ENCODE peak calls at places on chromosomes 11 and 22, in seven cellular contexts. X is HCT116, A is mesenchymal stem cell, B is heart right ventricle, Z is small intestine, H is endodermal cell, O is stomach. C is an unnamed sample.
A peak's percentile ranks its signal among the peaks of the same experiment; 100 is the strongest.

GRCh38 chr11:75350743-75351540 is 519 bp downstream of the ARRB1 start:
- DNase-seq in H (peak; percentile 87), O (peak; percentile 65), B (no peak), A (peak; percentile 64), Z (peak; percentile 59), X (no peak), C (peak; percentile 64)

GRCh38 chr22:46803031-46803880 is 40.8 kb downstream of the TBC1D22A start:
- DNase-seq in Z (peak; percentile 47), X (peak; percentile 32), B (peak; percentile 37), A (peak; percentile 17), O (peak; percentile 72), H (peak; percentile 90), C (peak; percentile 20)

GRCh38 chr11:121318848-121319834 is 26.6 kb downstream of the SC5D start:
- DNase-seq in H (peak; percentile 67), O (no peak), A (peak; percentile 60), X (peak; percentile 32), B (peak; percentile 14), Z (peak; percentile 55), C (peak; percentile 74)

GRCh38 chr11:78806214-78807004 is 231.7 kb upstream of the NARS2 start:
- DNase-seq in A (peak; percentile 76), O (no peak), B (no peak), Z (peak; percentile 58), X (no peak), H (no peak), C (no peak)

GRCh38 chr11:23278121-23278520 is 417.8 kb upstream of the CCDC179 start:
- DNase-seq in H (no peak), Z (no peak), O (no peak), A (peak; percentile 53), X (no peak), B (no peak), C (peak; percentile 70)

GRCh38 chr11:64489831-64490441 is 101.1 kb upstream of the SLC22A12 start:
- DNase-seq in B (peak; percentile 11), H (peak; percentile 88), O (peak; percentile 28), X (peak; percentile 29), A (peak; percentile 14), Z (peak; percentile 40), C (peak; percentile 70)

GRCh38 chr22:37300551-37301017 is 18.3 kb downstream of the CYTH4 start:
- DNase-seq in H (no peak), X (no peak), O (no peak), B (no peak), A (no peak), Z (no peak), C (no peak)

GRCh38 chr22:48952256-48953102 is 875.2 kb downstream of the BRD1 start:
- DNase-seq in O (peak; percentile 10), A (no peak), Z (no peak), H (peak; percentile 28), B (no peak), X (no peak), C (no peak)

GRCh38 chr22:49139492-49140151 is 688.1 kb downstream of the BRD1 start:
- DNase-seq in A (no peak), Z (no peak), O (no peak), H (no peak), B (no peak), X (no peak), C (no peak)

GRCh38 chr22:45867118-45867905 is 109.7 kb downstream of the WNT7B start:
- DNase-seq in A (peak; percentile 41), H (peak; percentile 83), B (no peak), Z (no peak), O (peak; percentile 23), X (no peak), C (peak; percentile 69)

GRCh38 chr11:102868359-102868758 is 6.4 kb downstream of the MMP12 start:
- DNase-seq in O (no peak), H (no peak), B (no peak), Z (no peak), X (no peak), A (peak; percentile 60), C (peak; percentile 67)

GRCh38 chr11:990101-990500 is 46.4 kb downstream of the MUC6 start:
- DNase-seq in H (no peak), B (no peak), O (no peak), Z (no peak), X (no peak), A (no peak), C (no peak)

GRCh38 chr11:116960916-116961315 is 123.5 kb upstream of the APOA1 start:
- DNase-seq in H (peak; percentile 60), Z (no peak), X (peak; percentile 8), O (no peak), A (peak; percentile 81), B (no peak), C (peak; percentile 73)

GRCh38 chr11:1197431-1197885 is 25.4 kb upstream of the MUC5B start:
- DNase-seq in X (no peak), Z (no peak), B (peak; percentile 2), O (peak; percentile 25), A (no peak), H (no peak), C (no peak)

GRCh38 chr22:29129644-29130201 is 56.9 kb downstream of the KREMEN1 start:
- DNase-seq in H (no peak), Z (no peak), X (no peak), O (no peak), A (no peak), B (peak; percentile 44), C (peak; percentile 57)

GRCh38 chr11:131145806-131146205 is 224.6 kb upstream of the NTM start:
- DNase-seq in X (no peak), O (no peak), B (no peak), H (no peak), A (no peak), Z (no peak), C (no peak)

GRCh38 chr22:34847072-34847471 is 218.9 kb upstream of the ISX start:
- DNase-seq in Z (no peak), X (no peak), B (no peak), A (no peak), H (no peak), O (no peak), C (no peak)

GRCh38 chr11:76469141-76469540 is 24.3 kb downstream of the EMSY start:
- DNase-seq in O (no peak), B (no peak), H (no peak), Z (peak; percentile 34), A (no peak), X (no peak), C (no peak)

GRCh38 chr11:76466666-76467065 is 21.8 kb downstream of the EMSY start:
- DNase-seq in Z (no peak), B (no peak), A (no peak), X (no peak), H (no peak), O (no peak), C (no peak)

GRCh38 chr11:76471378-76471777 is 26.6 kb downstream of the EMSY start:
- DNase-seq in O (no peak), Z (no peak), A (no peak), X (no peak), H (no peak), B (no peak), C (no peak)
- H3K27ac ChIP-seq in O (no peak overlapping the region), Z (no peak overlapping the region), A (no peak overlapping the region), X (no peak overlapping the region), H (no peak overlapping the region), B (no peak overlapping the region), C (no peak overlapping the region)

DNA sequence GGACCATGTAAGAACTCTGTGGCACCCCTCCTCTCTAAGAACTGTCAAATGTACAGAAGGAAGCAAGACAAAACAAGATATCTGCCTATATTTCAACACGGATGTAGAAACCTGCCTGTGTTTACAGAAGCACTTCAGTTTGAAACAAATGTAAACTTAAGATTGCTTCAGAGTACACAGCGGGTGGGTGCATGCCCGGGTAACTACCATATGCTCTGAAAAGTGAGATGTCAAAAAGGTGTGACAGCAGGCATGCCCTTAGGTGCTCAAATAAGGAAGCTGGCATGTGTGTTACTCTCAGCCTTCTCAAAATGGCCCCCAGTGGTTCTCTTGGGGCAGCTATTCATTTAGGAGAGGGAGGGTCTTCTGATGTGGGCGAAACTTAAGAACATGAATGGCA is 5.2 kb downstream of the ACP2 start:
- DNase-seq in A (peak; percentile 71), O (no peak), Z (peak; percentile 28), B (no peak), X (no peak), H (no peak), C (no peak)
- H3K27ac ChIP-seq in A (no peak overlapping the region), O (no peak overlapping the region), Z (no peak overlapping the region), B (no peak overlapping the region), X (no peak overlapping the region), H (no peak overlapping the region), C (no peak overlapping the region)

GRCh38 chr22:18110944-18111758 is 542 bp downstream of the TUBA8 start:
- DNase-seq in A (no peak), Z (peak; percentile 20), O (no peak), B (no peak), H (no peak), X (no peak), C (peak; percentile 10)

GRCh38 chr22:18113680-18114394 is 3.2 kb downstream of the TUBA8 start:
- DNase-seq in B (no peak), Z (no peak), A (no peak), X (no peak), O (no peak), H (no peak), C (no peak)

GRCh38 chr22:18112440-18112839 is 1.8 kb downstream of the TUBA8 start:
- DNase-seq in Z (no peak), O (no peak), B (no peak), H (no peak), X (no peak), A (no peak), C (no peak)

GRCh38 chr22:18110194-18110943 is at the start of gene TUBA8:
- DNase-seq in Z (peak; percentile 58), O (peak; percentile 75), B (no peak), H (peak; percentile 81), A (peak; percentile 21), X (no peak), C (peak; percentile 75)

DNA sequence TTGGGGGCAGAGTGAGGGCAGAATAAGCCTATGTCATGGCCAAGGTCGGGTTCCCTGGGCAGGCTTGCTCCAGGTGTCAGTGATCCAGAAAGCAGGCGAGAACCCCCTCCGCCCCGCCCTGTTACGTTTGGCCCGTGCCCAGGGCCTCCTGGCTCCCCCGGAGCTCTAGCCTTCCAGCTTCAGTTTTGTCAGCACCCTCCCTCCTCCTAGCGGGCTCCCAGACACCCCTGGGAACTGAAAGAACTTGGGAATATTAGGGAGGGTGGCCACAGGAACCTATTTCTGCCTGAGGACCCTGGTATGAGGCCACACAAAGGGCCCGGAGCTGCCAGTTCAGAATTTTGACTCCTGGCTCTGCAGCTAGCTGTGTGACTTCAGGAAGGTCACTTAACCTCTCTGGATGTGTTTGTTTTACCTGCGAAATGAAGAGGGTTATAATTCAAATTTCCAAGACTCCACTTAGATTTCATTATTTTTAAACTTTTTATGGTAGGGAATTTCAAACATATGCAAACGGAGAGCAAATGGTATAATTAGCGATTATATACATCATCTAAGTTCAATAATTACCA is 1.2 kb downstream of the TUBA8 start:
- DNase-seq in Z (no peak), O (peak; percentile 51), H (no peak), A (no peak), X (no peak), B (peak; percentile 58), C (no peak)
- H3K27ac ChIP-seq in Z (no peak overlapping the region), O (no peak overlapping the region), H (no peak overlapping the region), A (no peak overlapping the region), X (no peak overlapping the region), B (peak overlapping the region; percentile 85), C (no peak overlapping the region)

GRCh38 chr11:17014774-17015638 is 792 bp upstream of the PLEKHA7 start:
- DNase-seq in B (no peak), Z (peak; percentile 89), O (peak; percentile 66), X (peak; percentile 75), A (peak; percentile 20), H (peak; percentile 77), C (peak; percentile 18)
- H3K27ac ChIP-seq in B (no peak overlapping the region), Z (peak overlapping the region; percentile 99), O (peak overlapping the region; percentile 97), X (no peak overlapping the region), A (peak overlapping the region; percentile 2), H (no peak overlapping the region), C (no peak overlapping the region)

GRCh38 chr11:70174846-70175764 is 28.0 kb upstream of the FADD start:
- DNase-seq in X (no peak), Z (no peak), O (no peak), H (peak; percentile 79), B (no peak), A (no peak), C (no peak)
- H3K27ac ChIP-seq in X (no peak overlapping the region), Z (no peak overlapping the region), O (no peak overlapping the region), H (no peak overlapping the region), B (no peak overlapping the region), A (no peak overlapping the region), C (no peak overlapping the region)